ENCODE peak calls at places on chromosome 17, in seven cellular contexts. P, I, F, T, W, H and M are unnamed samples.

GRCh38 chr17:31068291-31068690 is 26.5 kb upstream of the NF1 start:
- DNase-seq in P (no peak), T (no peak), W (no peak), F (peak), H (peak), I (no peak), M (no peak)

GRCh38 chr17:42133461-42134041 is 10.9 kb downstream of the HSPB9 start:
- DNase-seq in H (no peak), F (peak), W (no peak), T (no peak), I (no peak), P (no peak), M (no peak)

GRCh38 chr17:65027305-65027704 is 29.2 kb downstream of the GNA13 start:
- DNase-seq in T (no peak), W (no peak), F (peak), P (no peak), I (peak), H (peak), M (peak)

GRCh38 chr17:50779747-50780363 is 12.5 kb upstream of the ANKRD40CL start:
- DNase-seq in T (no peak), F (no peak), H (no peak), W (no peak), I (no peak), P (no peak), M (no peak)

GRCh38 chr17:59666235-59666634 is 41.0 kb downstream of the PTRH2 start:
- DNase-seq in F (no peak), I (no peak), H (no peak), P (no peak), W (no peak), T (no peak), M (no peak)

GRCh38 chr17:30550512-30551273 is 73.5 kb downstream of the GOSR1 start:
- DNase-seq in F (peak), I (no peak), T (no peak), W (peak), P (no peak), H (peak), M (no peak)

GRCh38 chr17:60392845-60393702 is 1.1 kb upstream of the USP32 start:
- DNase-seq in T (no peak), W (no peak), I (peak), P (no peak), H (peak), F (peak), M (peak)

GRCh38 chr17:21214015-21214776 is at the start of gene TMEM11:
- DNase-seq in P (peak), T (peak), H (peak), I (peak), F (peak), W (peak), M (peak)

GRCh38 chr17:29918922-29919856 is 10.8 kb downstream of the SSH2 start:
- DNase-seq in W (no peak), I (no peak), T (no peak), H (peak), P (no peak), F (no peak), M (no peak)

GRCh38 chr17:45043268-45043681 is 8.2 kb downstream of the DCAKD start:
- DNase-seq in W (no peak), F (no peak), H (no peak), P (no peak), T (peak), I (no peak), M (no peak)

GRCh38 chr17:19812407-19812806 is 55.3 kb downstream of the ULK2 start:
- DNase-seq in H (peak), P (no peak), F (no peak), T (no peak), I (no peak), W (no peak), M (no peak)

GRCh38 chr17:65143899-65144590 is 6.9 kb downstream of the RGS9 start:
- DNase-seq in H (no peak), T (no peak), F (no peak), P (no peak), I (peak), W (no peak), M (no peak)

GRCh38 chr17:55577011-55577586 is 65.8 kb upstream of the SMIM36 start:
- DNase-seq in H (peak), P (no peak), F (peak), W (peak), I (peak), T (peak), M (peak)

GRCh38 chr17:62968445-62968923 is 2.4 kb downstream of the TANC2 start:
- DNase-seq in F (peak), P (peak), T (no peak), I (peak), W (no peak), H (peak), M (peak)

GRCh38 chr17:17119533-17119932 is 77.3 kb downstream of the MPRIP start:
- DNase-seq in P (peak), I (no peak), W (no peak), H (peak), T (no peak), F (peak), M (peak)

GRCh38 chr17:63435681-63436522 is 10.2 kb downstream of the CYB561 start:
- DNase-seq in T (no peak), I (no peak), W (no peak), H (no peak), F (peak), P (no peak), M (no peak)

GRCh38 chr17:77375917-77376651 is 235.3 kb downstream of the SEC14L1 start:
- DNase-seq in P (peak), H (peak), F (no peak), T (no peak), W (no peak), I (no peak), M (peak)

GRCh38 chr17:64706224-64707076 is 44.3 kb upstream of the SMURF2 start:
- DNase-seq in I (no peak), T (no peak), P (no peak), H (no peak), W (no peak), F (no peak), M (no peak)

GRCh38 chr17:59829217-59830006 is 63.3 kb downstream of the TUBD1 start:
- DNase-seq in H (peak), T (no peak), F (peak), P (peak), W (no peak), I (peak), M (peak)

GRCh38 chr17:78412403-78412802 is 34.0 kb downstream of the PGS1 start:
- DNase-seq in F (no peak), T (no peak), P (no peak), W (no peak), I (no peak), H (peak), M (no peak)

GRCh38 chr17:79573196-79573929 is 37.5 kb downstream of the RBFOX3 start:
- DNase-seq in F (no peak), H (no peak), W (no peak), T (no peak), P (no peak), I (no peak), M (no peak)

GRCh38 chr17:77496831-77497577 is 356.2 kb downstream of the SEC14L1 start:
- DNase-seq in F (no peak), P (no peak), H (no peak), W (no peak), T (peak), I (no peak), M (no peak)

GRCh38 chr17:74520790-74521480 is 10.3 kb downstream of the CD300LB start:
- DNase-seq in T (no peak), P (no peak), W (peak), I (no peak), F (no peak), H (no peak), M (no peak)

GRCh38 chr17:45334231-45334630 is 17.4 kb upstream of the MAP3K14 start:
- DNase-seq in H (no peak), I (no peak), F (peak), W (peak), P (no peak), T (no peak), M (no peak)

GRCh38 chr17:45787044-45787443 is 2.9 kb downstream of the CRHR1 start:
- DNase-seq in P (no peak), H (no peak), T (no peak), I (no peak), W (no peak), F (no peak), M (no peak)

GRCh38 chr17:9715503-9716016 is 70.2 kb downstream of the USP43 start:
- DNase-seq in I (no peak), T (no peak), W (no peak), P (no peak), H (no peak), F (no peak), M (no peak)

GRCh38 chr17:69547947-69548346 is 133.4 kb downstream of the MAP2K6 start:
- DNase-seq in H (no peak), I (no peak), W (no peak), P (no peak), T (no peak), F (peak), M (no peak)

GRCh38 chr17:73165616-73166404 is 1.0 kb downstream of the SSTR2 start:
- DNase-seq in I (no peak), W (no peak), F (no peak), H (no peak), T (no peak), P (no peak), M (no peak)

GRCh38 chr17:56244268-56244890 is 91.1 kb downstream of the ANKFN1 start:
- DNase-seq in P (no peak), I (no peak), T (no peak), W (no peak), H (no peak), F (peak), M (no peak)

GRCh38 chr17:3609689-3610088 is 478 bp upstream of the TRPV1 start:
- DNase-seq in W (no peak), H (no peak), P (no peak), T (no peak), F (no peak), I (no peak), M (no peak)

GRCh38 chr17:79443026-79443425 is 167.8 kb downstream of the RBFOX3 start:
- DNase-seq in F (no peak), P (no peak), H (no peak), I (no peak), T (no peak), W (no peak), M (no peak)

GRCh38 chr17:12917401-12917800 is 100.4 kb downstream of the ELAC2 start:
- DNase-seq in P (no peak), F (no peak), T (no peak), W (no peak), H (no peak), I (no peak), M (no peak)

DNA sequence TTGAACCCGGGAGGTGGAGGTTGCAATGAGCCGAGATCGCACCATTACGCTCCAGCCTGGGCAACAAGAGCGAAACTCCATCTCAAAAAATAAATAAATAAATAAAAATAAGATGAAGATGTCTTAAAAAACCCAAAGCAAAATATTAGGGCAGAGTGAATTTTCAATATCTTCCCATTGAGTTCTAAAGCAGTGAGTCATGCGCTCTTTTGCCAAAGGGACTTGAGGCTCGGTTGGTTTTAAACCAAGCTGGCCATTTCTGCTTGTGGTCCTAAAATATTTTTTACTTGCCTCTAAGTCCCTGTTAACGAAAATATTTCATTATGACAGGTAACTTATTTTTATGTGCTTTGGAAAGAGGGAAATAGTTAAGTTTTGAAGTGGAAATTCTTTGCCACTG is 4.7 kb downstream of the PAFAH1B1 start:
- DNase-seq in F (no peak), P (no peak), T (no peak), H (peak), W (no peak), I (peak), M (peak)
- H3K4me3 ChIP-seq in F (no peak), P (no peak), T (no peak), H (no peak), W (no peak), I (no peak), M (no peak)

DNA sequence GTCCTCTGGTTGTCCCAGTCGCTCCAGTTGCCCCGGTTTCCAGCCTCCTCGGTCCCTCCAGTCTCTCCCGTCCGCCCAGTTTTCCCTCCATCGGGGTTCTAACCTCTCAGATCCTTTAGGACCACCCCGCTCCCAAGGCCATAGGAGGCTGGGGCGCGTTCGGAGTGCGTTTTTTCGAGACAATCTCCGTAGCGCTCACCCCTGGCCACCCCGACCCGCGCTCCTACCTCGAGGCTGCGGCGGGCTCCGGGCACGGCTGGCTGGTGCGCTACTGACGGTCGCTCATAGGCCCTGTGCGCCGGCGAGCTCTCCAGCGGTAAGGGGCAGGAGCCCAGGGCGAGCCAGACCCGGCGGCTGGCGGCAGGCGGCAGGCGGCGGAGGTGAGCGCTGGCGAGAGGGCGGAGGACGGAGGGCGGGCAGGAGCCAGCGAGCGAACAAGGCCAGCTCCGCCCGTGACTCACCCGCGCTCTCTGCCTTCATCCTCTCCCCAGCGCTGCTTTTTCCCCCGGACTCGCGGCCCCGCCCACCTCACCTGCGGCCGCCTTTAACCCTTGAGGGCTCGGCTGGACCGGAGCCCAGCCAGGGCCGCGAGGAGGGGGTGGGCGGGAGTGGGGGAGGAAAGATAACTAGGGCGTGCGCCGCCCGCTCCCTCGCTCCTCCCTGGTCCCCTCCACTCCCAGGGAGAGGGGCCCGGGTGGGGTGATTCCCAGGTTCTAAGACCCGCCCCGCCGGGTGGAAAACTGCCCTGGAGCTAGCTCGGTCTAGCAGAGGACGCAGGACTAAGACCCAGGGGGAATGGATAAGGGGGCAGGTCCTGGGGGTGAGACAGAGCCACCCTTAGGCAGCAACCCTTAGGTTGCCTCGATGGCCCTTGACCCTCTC is at the start of gene SP6:
- DNase-seq in T (peak), P (no peak), F (no peak), H (peak), W (no peak), I (no peak), M (no peak)
- H3K4me3 ChIP-seq in T (peak), P (peak), F (no peak), H (no peak), W (peak), I (no peak), M (peak)

GRCh38 chr17:39954876-39955275 is 7.9 kb upstream of the GSDMA start:
- DNase-seq in W (no peak), I (no peak), H (no peak), F (no peak), P (no peak), T (no peak), M (no peak)

GRCh38 chr17:39951924-39952664 is 10.7 kb upstream of the GSDMA start:
- DNase-seq in I (no peak), W (no peak), T (no peak), F (no peak), P (no peak), H (no peak), M (no peak)

GRCh38 chr17:39955726-39956225 is 7.0 kb upstream of the GSDMA start:
- DNase-seq in I (no peak), H (no peak), F (no peak), P (no peak), W (no peak), T (no peak), M (no peak)

GRCh38 chr17:39952665-39953470 is 9.9 kb upstream of the GSDMA start:
- DNase-seq in I (peak), W (peak), P (peak), T (peak), F (peak), H (peak), M (peak)

GRCh38 chr17:39953471-39953888 is 9.3 kb upstream of the GSDMA start:
- DNase-seq in T (no peak), F (no peak), P (no peak), H (no peak), I (no peak), W (no peak), M (no peak)
- H3K4me3 ChIP-seq in T (peak), F (peak), P (peak), H (peak), I (peak), W (peak), M (peak)

GRCh38 chr17:47970725-47971511 is at the start of gene CDK5RAP3:
- DNase-seq in H (peak), F (peak), P (peak), T (peak), W (peak), I (peak), M (peak)

GRCh38 chr17:47969975-47970724 is 763 bp upstream of the CDK5RAP3 start:
- DNase-seq in H (no peak), T (no peak), W (no peak), I (no peak), P (no peak), F (no peak), M (no peak)

GRCh38 chr17:47966079-47966519 is 4.8 kb upstream of the CDK5RAP3 start:
- DNase-seq in T (no peak), P (no peak), I (no peak), H (no peak), W (no peak), F (no peak), M (no peak)

GRCh38 chr17:47967607-47968252 is 3.2 kb upstream of the CDK5RAP3 start:
- DNase-seq in F (no peak), P (peak), W (no peak), H (peak), T (no peak), I (peak), M (peak)

GRCh38 chr17:47968836-47969235 is 2.1 kb upstream of the CDK5RAP3 start:
- DNase-seq in T (no peak), F (no peak), H (peak), P (no peak), I (no peak), W (no peak), M (no peak)
- H3K4me3 ChIP-seq in T (no peak), F (no peak), H (no peak), P (no peak), I (no peak), W (no peak), M (no peak)

GRCh38 chr17:57543230-57543629 is 201.9 kb downstream of the CCDC182 start:
- DNase-seq in F (no peak), W (no peak), I (no peak), T (no peak), H (no peak), P (no peak), M (no peak)
- H3K4me3 ChIP-seq in F (no peak), W (no peak), I (no peak), T (no peak), H (no peak), P (no peak), M (no peak)

GRCh38 chr17:48960834-48961515 is 7.4 kb downstream of the GIP start:
- DNase-seq in H (no peak), I (no peak), T (no peak), W (no peak), F (no peak), P (no peak), M (no peak)
- H3K4me3 ChIP-seq in H (no peak), I (no peak), T (no peak), W (no peak), F (no peak), P (no peak), M (no peak)